ENCODE peak calls at places on chromosomes 12 and 14, in four cellular contexts. A, P, J and Z are unnamed samples.

GRCh38 chr14:88518592-88519512 is 36.0 kb downstream of the PTPN21 start:
- DNase-seq in A (no peak), P (peak), J (no peak), Z (no peak)

GRCh38 chr12:94171595-94171930 is 23.2 kb downstream of the PLXNC1 start:
- DNase-seq in A (no peak), P (peak), J (no peak), Z (no peak)

GRCh38 chr12:57234233-57234570 is 4.7 kb downstream of the SHMT2 start:
- DNase-seq in A (no peak), P (no peak), J (no peak), Z (no peak)

GRCh38 chr12:3964404-3964803 is 91.2 kb upstream of the PARP11 start:
- DNase-seq in A (no peak), P (peak), J (no peak), Z (no peak)

GRCh38 chr14:91383439-91383838 is 34.2 kb downstream of the CCDC88C start:
- DNase-seq in A (no peak), P (no peak), J (no peak), Z (no peak)

GRCh38 chr12:68853396-68854077 is 45.6 kb downstream of the MDM2 start:
- DNase-seq in A (no peak), P (no peak), J (no peak), Z (no peak)

GRCh38 chr14:63659726-63660125 is 18.1 kb upstream of the WDR89 start:
- DNase-seq in A (peak), P (no peak), J (no peak), Z (no peak)

GRCh38 chr14:83379371-83379770 is 1845.7 kb upstream of the SEL1L start:
- DNase-seq in A (no peak), P (peak), J (no peak), Z (no peak)

GRCh38 chr14:55075628-55076027 is 24.2 kb downstream of the MAPK1IP1L start:
- DNase-seq in A (no peak), P (peak), J (no peak), Z (no peak)

GRCh38 chr14:70036665-70037064 is 152.1 kb downstream of the SLC8A3 start:
- DNase-seq in A (no peak), P (peak), J (no peak), Z (no peak)

GRCh38 chr12:68530965-68531364 is 79.7 kb upstream of the RAP1B start:
- DNase-seq in A (peak), P (peak), J (no peak), Z (no peak)

GRCh38 chr14:53478174-53478573 is 325.1 kb upstream of the DDHD1 start:
- DNase-seq in A (no peak), P (no peak), J (no peak), Z (no peak)

GRCh38 chr12:80598004-80598606 is 109.3 kb upstream of the MYF6 start:
- DNase-seq in A (no peak), P (peak), J (no peak), Z (no peak)

GRCh38 chr12:8077207-8077606 is 4.9 kb upstream of the NECAP1 start:
- DNase-seq in A (no peak), P (peak), J (no peak), Z (no peak)

GRCh38 chr14:80974338-80975078 is 19.1 kb downstream of the TSHR start:
- DNase-seq in A (no peak), P (peak), J (no peak), Z (no peak)

GRCh38 chr12:3099146-3099545 is 22.0 kb downstream of the TSPAN9 start:
- DNase-seq in A (no peak), P (no peak), J (no peak), Z (no peak)

GRCh38 chr14:85702191-85702590 is 172.2 kb downstream of the FLRT2 start:
- DNase-seq in A (no peak), P (peak), J (no peak), Z (no peak)

GRCh38 chr14:24398943-24399801 is at the start of gene NYNRIN:
- DNase-seq in A (no peak), P (peak), J (peak), Z (no peak)

GRCh38 chr14:88879016-88879415 is 54.6 kb downstream of the TTC8 start:
- DNase-seq in A (no peak), P (peak), J (no peak), Z (no peak)

GRCh38 chr12:24991209-24992049 is 42.5 kb upstream of the BCAT1 start:
- DNase-seq in A (no peak), P (peak), J (no peak), Z (no peak)

GRCh38 chr12:13538136-13538535 is 341.6 kb downstream of the EMP1 start:
- DNase-seq in A (no peak), P (no peak), J (no peak), Z (no peak)